ENCODE peak calls at places on chromosomes 7 and 10, in five cellular contexts. F, E, T, J and V are unnamed samples.

GRCh38 chr10:130336612-130337304 is 200.6 kb downstream of the GLRX3 start:
- DNase-seq in T (peak; percentile 62), E (no peak), J (no peak), F (peak; percentile 21), V (no peak)

GRCh38 chr7:33248663-33249062 is 119.3 kb downstream of the BBS9 start:
- DNase-seq in T (no peak), F (no peak), J (no peak), E (no peak), V (no peak)

GRCh38 chr7:5278781-5279180 is 4.0 kb upstream of the SLC29A4 start:
- DNase-seq in F (no peak), T (no peak), E (no peak), J (no peak), V (no peak)

GRCh38 chr10:78301481-78301880 is 267.8 kb downstream of the RPS24 start:
- DNase-seq in T (no peak), J (no peak), E (no peak), F (no peak), V (no peak)

GRCh38 chr7:64880322-64881297 is 22.5 kb upstream of the ZNF273 start:
- DNase-seq in J (peak; percentile 45), E (no peak), T (no peak), F (no peak), V (peak; percentile 17)

GRCh38 chr10:36224431-36224985 is 582.4 kb upstream of the FZD8 start:
- DNase-seq in T (no peak), J (no peak), E (no peak), F (no peak), V (no peak)

GRCh38 chr7:132030883-132031282 is 474.5 kb upstream of the PODXL start:
- DNase-seq in E (no peak), J (no peak), T (no peak), F (no peak), V (no peak)

GRCh38 chr10:44864637-44865288 is 46.4 kb upstream of the TMEM72 start:
- DNase-seq in J (peak; percentile 100), E (peak; percentile 79), T (peak; percentile 97), F (peak; percentile 77), V (peak; percentile 73)

GRCh38 chr10:83908506-83908905 is 230.8 kb upstream of the GHITM start:
- DNase-seq in F (no peak), E (no peak), T (no peak), J (no peak), V (no peak)

GRCh38 chr7:90709501-90710465 is 113.7 kb downstream of the CDK14 start:
- DNase-seq in J (no peak), E (peak; percentile 36), T (no peak), F (no peak), V (no peak)

GRCh38 chr7:16801111-16801542 is 3.7 kb downstream of the AGR2 start:
- DNase-seq in E (peak; percentile 75), J (no peak), T (no peak), F (peak; percentile 83), V (peak; percentile 64)

GRCh38 chr7:150451097-150451793 is 815 bp downstream of the GIMAP8 start:
- DNase-seq in F (no peak), E (no peak), T (peak; percentile 80), J (no peak), V (no peak)

GRCh38 chr10:118781536-118781935 is 26.8 kb upstream of the CACUL1 start:
- DNase-seq in F (no peak), E (no peak), J (no peak), T (no peak), V (no peak)

GRCh38 chr7:44752822-44753221 is 4.2 kb downstream of the ZMIZ2 start:
- DNase-seq in F (no peak), E (no peak), J (no peak), T (no peak), V (no peak)